ENCODE peak calls at places on chromosomes 11 and 22, in eight cellular contexts. F, I, T, M, X, N, U and L are unnamed samples.

GRCh38 chr11:94739331-94739730 is 28.8 kb upstream of the AMOTL1 start:
- DNase-seq in X (no peak), I (no peak), T (no peak), F (no peak), U (no peak), N (no peak), M (no peak), L (no peak)

GRCh38 chr11:46294365-46295309 is 17.2 kb downstream of the CREB3L1 start:
- DNase-seq in M (no peak), F (no peak), N (peak; percentile 64), X (no peak), I (no peak), T (no peak), U (peak; percentile 96), L (no peak)

GRCh38 chr22:23673826-23674690 is 16.8 kb upstream of the RGL4 start:
- DNase-seq in T (no peak), I (no peak), X (no peak), F (no peak), U (no peak), N (no peak), M (no peak), L (no peak)

GRCh38 chr22:39773976-39774539 is 119.5 kb downstream of the ENTHD1 start:
- DNase-seq in I (no peak), N (no peak), T (no peak), M (no peak), U (no peak), F (no peak), X (no peak), L (peak; percentile 8)

GRCh38 chr11:125053167-125053566 is 9.9 kb upstream of the SLC37A2 start:
- DNase-seq in I (no peak), M (no peak), T (no peak), U (no peak), X (no peak), F (no peak), N (no peak), L (no peak)

GRCh38 chr22:23220485-23221350 is 40.4 kb downstream of the BCR start:
- DNase-seq in M (peak; percentile 57), U (peak; percentile 48), F (no peak), N (no peak), X (no peak), T (no peak), I (no peak), L (no peak)

GRCh38 chr11:118236170-118236569 is 11.4 kb upstream of the JAML start:
- DNase-seq in F (no peak), N (no peak), I (no peak), U (no peak), X (no peak), M (no peak), T (no peak), L (no peak)

GRCh38 chr22:29625090-29625825 is 21.8 kb downstream of the NF2 start:
- DNase-seq in U (peak; percentile 86), F (peak; percentile 7), M (no peak), T (peak; percentile 32), I (peak; percentile 75), X (peak; percentile 87), N (peak; percentile 58), L (peak; percentile 23)

GRCh38 chr11:65592840-65593517 is 2.6 kb downstream of the KCNK7 start:
- DNase-seq in I (no peak), X (no peak), U (no peak), F (no peak), T (no peak), N (peak; percentile 28), M (no peak), L (no peak)

GRCh38 chr22:34845391-34845790 is 220.6 kb upstream of the ISX start:
- DNase-seq in F (no peak), X (no peak), I (no peak), N (no peak), U (no peak), T (no peak), M (no peak), L (no peak)

GRCh38 chr11:63839508-63840355 is 822 bp downstream of the MARK2 start:
- DNase-seq in U (no peak), F (peak; percentile 55), T (no peak), M (no peak), N (peak; percentile 58), I (peak; percentile 59), X (no peak), L (no peak)

GRCh38 chr11:44133335-44133946 is 38.0 kb downstream of the EXT2 start:
- DNase-seq in N (no peak), X (peak; percentile 54), T (no peak), F (no peak), U (peak; percentile 44), I (no peak), M (no peak), L (no peak)

GRCh38 chr22:27237342-27237741 is 564.2 kb downstream of the MN1 start:
- DNase-seq in X (no peak), U (no peak), N (no peak), F (no peak), T (no peak), I (no peak), M (no peak), L (no peak)

GRCh38 chr11:127470485-127470884 is 469.9 kb upstream of the KIRREL3 start:
- DNase-seq in N (no peak), T (no peak), M (no peak), I (no peak), F (no peak), X (peak; percentile 11), U (no peak), L (no peak)

GRCh38 chr11:57649826-57650738 is at the start of gene YPEL4:
- DNase-seq in M (peak; percentile 80), X (peak; percentile 57), T (peak; percentile 90), N (peak; percentile 64), I (peak; percentile 77), F (peak; percentile 84), U (peak; percentile 68), L (peak; percentile 79)

GRCh38 chr11:110076388-110076965 is 16.7 kb upstream of the ZC3H12C start:
- DNase-seq in I (no peak), X (no peak), F (no peak), M (no peak), N (no peak), T (no peak), U (peak; percentile 55), L (no peak)

GRCh38 chr22:26276530-26277200 is 107.4 kb downstream of the SEZ6L start:
- DNase-seq in U (no peak), X (no peak), M (no peak), T (peak; percentile 9), F (no peak), I (no peak), N (no peak), L (no peak)

GRCh38 chr22:34462795-34463194 is 542.5 kb upstream of the LARGE1 start:
- DNase-seq in U (no peak), M (no peak), I (no peak), X (no peak), T (no peak), F (no peak), N (no peak), L (no peak)

GRCh38 chr11:17351510-17352176 is at the start of gene NCR3LG1:
- DNase-seq in M (peak; percentile 71), T (peak; percentile 53), U (peak; percentile 68), I (peak; percentile 83), F (no peak), X (peak; percentile 28), N (peak; percentile 65), L (peak; percentile 28)

GRCh38 chr11:77119531-77119936 is 8.5 kb upstream of the MYO7A start:
- DNase-seq in N (no peak), U (no peak), X (no peak), T (no peak), I (no peak), F (no peak), M (no peak), L (no peak)

GRCh38 chr11:8019671-8020597 is 32.8 kb downstream of the EIF3F start:
- DNase-seq in T (peak; percentile 32), F (no peak), M (no peak), U (no peak), N (peak; percentile 35), I (peak; percentile 75), X (no peak), L (no peak)

GRCh38 chr11:123063396-123064267 is 1.7 kb upstream of the HSPA8 start:
- DNase-seq in M (peak; percentile 69), T (peak; percentile 51), F (peak; percentile 14), I (no peak), U (peak; percentile 63), N (peak; percentile 70), X (peak; percentile 71), L (peak; percentile 46)

GRCh38 chr11:124633355-124633754 is 10.7 kb downstream of the TBRG1 start:
- DNase-seq in U (peak; percentile 25), I (no peak), X (no peak), T (no peak), N (no peak), F (no peak), M (no peak), L (no peak)

GRCh38 chr11:128465946-128466688 is 121.2 kb downstream of the ETS1 start:
- DNase-seq in F (no peak), T (no peak), M (no peak), X (no peak), I (peak; percentile 67), U (no peak), N (no peak), L (no peak)

GRCh38 chr11:32386770-32387377 is 48.5 kb downstream of the WT1 start:
- DNase-seq in X (no peak), F (no peak), I (no peak), T (no peak), M (no peak), N (no peak), U (peak; percentile 81), L (no peak)

GRCh38 chr11:12746593-12747097 is 72.4 kb downstream of the TEAD1 start:
- DNase-seq in I (peak; percentile 91), F (no peak), U (peak; percentile 49), X (peak; percentile 91), T (no peak), N (no peak), M (no peak), L (no peak)

GRCh38 chr11:30216534-30216933 is 14.3 kb upstream of the FSHB start:
- DNase-seq in X (no peak), T (no peak), F (no peak), U (no peak), N (no peak), M (no peak), I (no peak), L (no peak)

GRCh38 chr11:104650234-104650633 is 248.0 kb downstream of the CASP12 start:
- DNase-seq in T (no peak), X (no peak), U (no peak), F (no peak), N (peak; percentile 25), M (no peak), I (no peak), L (peak; percentile 10)

GRCh38 chr11:129489254-129489653 is 113.6 kb downstream of the BARX2 start:
- DNase-seq in T (no peak), X (no peak), U (no peak), F (no peak), I (no peak), N (no peak), M (no peak), L (no peak)

GRCh38 chr11:76601712-76602111 is 68.8 kb downstream of the LRRC32 start:
- DNase-seq in T (no peak), I (no peak), U (no peak), F (no peak), N (peak; percentile 14), X (no peak), M (no peak), L (no peak)